ENCODE peak calls at places on chromosomes 4 and X, in four cellular contexts. F is IMR-90, K is tibial artery, D is A549. U is an unnamed sample. For H3K4me1, the result is how much of the 10 kb centered on the place peaks cover.

GRCh38 chr4:152537881-152538280 is 2.0 kb upstream of the FBXW7 start:
- DNase-seq in K (no peak), D (no peak), F (no peak), U (no peak)

GRCh38 chr4:7902101-7902553 is 37.5 kb downstream of the AFAP1 start:
- DNase-seq in D (no peak), F (no peak), K (no peak), U (no peak)

GRCh38 chr4:150794706-150795105 is 212.8 kb downstream of the MAB21L2 start:
- DNase-seq in K (no peak), F (peak), D (no peak), U (no peak)

GRCh38 chr4:157824006-157824405 is 348.8 kb downstream of the GASK1B start:
- DNase-seq in D (no peak), F (no peak), K (no peak), U (no peak)

GRCh38 chrX:153643431-153644351 is 3.3 kb upstream of the DUSP9 start:
- DNase-seq in K (no peak), F (no peak), D (peak), U (no peak)

GRCh38 chrX:23908219-23909003 is 605 bp downstream of the CXorf58 start:
- DNase-seq in F (no peak), D (no peak), K (no peak), U (no peak)

GRCh38 chrX:118495958-118496762 is 545 bp downstream of the DOCK11 start:
- DNase-seq in F (no peak), D (peak), K (peak), U (no peak)

GRCh38 chrX:22652596-22652995 is 347.2 kb upstream of the DDX53 start:
- DNase-seq in F (peak), K (no peak), D (peak), U (no peak)

GRCh38 chr4:77036206-77036605 is 39.6 kb downstream of the CCNI start:
- DNase-seq in K (no peak), D (no peak), F (peak), U (no peak)

GRCh38 chr4:97576955-97577354 is 566.3 kb downstream of the STPG2 start:
- DNase-seq in F (no peak), D (no peak), K (no peak), U (no peak)

GRCh38 chrX:31871989-31872388 is 800.1 kb upstream of the FTHL17 start:
- DNase-seq in F (no peak), D (no peak), K (no peak), U (no peak)

GRCh38 chrX:35340451-35340850 is 397.9 kb downstream of the FAM47B start:
- DNase-seq in K (no peak), D (no peak), F (no peak), U (no peak)

GRCh38 chr4:160514126-160514525 is 1411.2 kb downstream of the RAPGEF2 start:
- DNase-seq in F (no peak), K (no peak), D (no peak), U (no peak)

GRCh38 chr4:8607603-8608481 is 15.3 kb downstream of the CPZ start:
- DNase-seq in K (no peak), D (no peak), F (no peak), U (no peak)

GRCh38 chr4:61204353-61204752 is 4.2 kb downstream of the ADGRL3 start:
- DNase-seq in F (peak), K (no peak), D (no peak), U (no peak)

GRCh38 chr4:188396037-188396436 is 256.8 kb downstream of the TRIML1 start:
- DNase-seq in D (no peak), F (peak), K (no peak), U (no peak)

GRCh38 chr4:178165251-178165650 is 723.0 kb upstream of the AGA start:
- DNase-seq in F (no peak), K (no peak), D (peak), U (no peak)

GRCh38 chr4:90099795-90100194 is 27.4 kb upstream of the CCSER1 start:
- DNase-seq in D (no peak), K (no peak), F (no peak), U (no peak)

GRCh38 chr4:143921160-143921559 is 15.8 kb upstream of the GYPE start:
- DNase-seq in K (no peak), F (no peak), D (no peak), U (no peak)

GRCh38 chr4:26360273-26360672 is 39.5 kb downstream of the RBPJ start:
- DNase-seq in K (no peak), D (no peak), F (no peak), U (no peak)

GRCh38 chr4:150080335-150080734 is 2.1 kb downstream of the DCLK2 start:
- DNase-seq in F (peak), K (no peak), D (no peak), U (no peak)

GRCh38 chr4:59102311-59102710 is 1992.1 kb upstream of the IGFBP7 start:
- DNase-seq in K (no peak), F (no peak), D (no peak), U (no peak)

GRCh38 chrX:116526010-116526409 is 63.2 kb upstream of the CT83 start:
- DNase-seq in F (no peak), D (no peak), K (no peak), U (no peak)

GRCh38 chrX:48540015-48540350 is 469 bp downstream of the TBC1D25 start:
- DNase-seq in D (no peak), F (peak), K (no peak), U (no peak)

DNA sequence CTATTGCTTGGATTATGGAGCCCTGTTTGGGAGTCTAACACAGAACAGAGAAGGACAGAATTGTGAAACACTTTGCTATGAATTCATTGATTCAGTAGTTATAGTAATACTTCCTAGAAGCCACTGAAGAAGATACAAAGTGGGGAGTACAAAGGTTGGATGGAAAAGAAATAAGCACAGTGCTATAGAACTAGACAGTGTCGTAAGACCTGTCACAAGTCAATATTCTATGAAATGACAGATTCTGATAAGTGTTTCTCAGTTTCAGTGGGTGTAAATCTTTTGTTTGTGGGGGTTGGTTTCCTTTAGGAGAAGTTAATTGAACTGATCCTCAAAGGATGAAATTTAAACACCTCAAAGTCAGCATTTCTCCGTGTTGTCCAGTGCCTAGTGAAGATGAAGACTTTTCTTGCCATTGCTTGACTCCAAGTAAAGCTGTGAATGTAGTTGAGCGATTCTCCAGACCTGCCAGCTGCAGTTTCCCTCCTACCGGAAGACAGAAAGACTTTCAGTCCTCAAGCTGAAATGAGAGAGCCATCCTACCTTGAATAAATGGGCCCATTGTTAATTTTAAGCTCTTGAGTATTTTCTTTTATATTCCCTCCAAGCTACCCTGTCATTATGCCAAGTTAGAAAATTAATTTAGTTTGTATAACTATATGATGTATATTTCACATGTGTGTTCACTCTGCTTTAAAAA is 7.9 kb downstream of the PDLIM5 start:
- DNase-seq in K (no peak), D (no peak), F (no peak), U (no peak)
- H3K4me1 ChIP-seq in K (half or more), D (half or more), F (under half), U (half or more)

DNA sequence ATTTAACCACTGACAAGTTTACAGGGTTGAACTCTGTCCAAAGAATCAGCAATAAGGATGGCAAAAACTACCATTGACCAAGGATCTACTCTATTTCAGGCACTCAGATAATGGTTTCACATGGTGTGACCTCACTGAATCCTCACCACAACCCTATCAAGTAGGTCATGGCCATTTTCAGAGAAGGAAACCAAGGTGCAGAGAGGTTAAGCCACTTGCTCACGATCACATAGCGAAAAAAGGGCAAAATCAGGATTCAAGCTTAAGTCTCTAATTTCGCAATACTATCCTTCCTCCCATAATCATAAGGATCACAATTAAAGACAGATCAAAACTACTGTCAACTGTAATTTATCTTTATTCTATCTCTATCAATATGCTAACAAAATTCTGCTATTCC is 191.0 kb upstream of the AFF2 start:
- DNase-seq in F (no peak), K (no peak), D (no peak), U (no peak)
- H3K4me3 ChIP-seq in F (no peak), K (no peak), D (no peak), U (no peak)

DNA sequence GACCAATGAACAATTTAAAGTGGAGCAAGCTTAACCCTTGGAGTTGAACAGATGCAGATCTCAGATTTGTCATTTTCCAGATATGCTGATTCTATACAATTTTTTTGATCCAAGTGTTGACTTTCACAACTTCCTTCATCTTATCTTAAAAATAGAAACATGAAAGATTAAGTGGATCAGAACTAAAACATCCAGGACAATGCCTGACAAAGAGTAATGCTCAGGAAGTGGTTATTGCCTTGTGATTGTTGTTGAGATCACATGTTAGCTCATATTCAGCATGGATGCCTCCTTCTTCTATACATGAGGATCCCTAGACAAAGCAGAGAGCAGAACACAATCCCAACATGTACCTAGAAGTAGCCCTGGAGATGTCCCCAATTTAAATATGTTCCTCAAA is 160.9 kb downstream of the PPARGC1A start:
- DNase-seq in F (no peak), K (no peak), D (no peak), U (no peak)
- H3K27ac ChIP-seq in F (no peak), K (no peak), D (no peak), U (no peak)

GRCh38 chr4:48774760-48775398 is 5.2 kb downstream of the FRYL start:
- DNase-seq in F (no peak), D (no peak), K (no peak), U (no peak)
- H3K4me1 ChIP-seq in F (under half), D (under half), K (half or more), U (under half)

GRCh38 chrX:3699841-3700381 is 13.5 kb downstream of the PRKX start:
- DNase-seq in K (no peak), F (no peak), D (no peak), U (no peak)
- H3K4me3 ChIP-seq in K (peak), F (peak), D (no peak), U (peak)

DNA sequence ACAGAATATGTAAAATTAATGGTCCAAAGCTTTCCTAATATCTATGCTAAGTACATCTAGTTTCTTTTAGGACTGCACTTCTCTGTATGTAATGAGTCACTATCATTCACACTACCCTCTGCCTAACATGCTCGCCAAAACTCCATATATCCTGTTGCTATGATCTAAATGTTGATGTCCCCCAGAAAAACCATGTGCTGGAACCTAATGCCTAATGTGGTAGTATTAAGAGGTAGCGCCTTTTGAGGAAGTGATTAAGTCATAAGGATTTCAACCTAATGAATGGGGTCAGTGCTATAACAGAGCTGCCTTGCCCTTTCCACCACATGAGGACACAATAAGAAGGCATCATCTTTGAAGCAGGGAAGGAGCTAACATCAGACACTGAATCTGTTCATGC is 34.9 kb upstream of the NFKB1 start:
- DNase-seq in K (no peak), D (no peak), F (peak), U (no peak)
- H3K27ac ChIP-seq in K (no peak), D (no peak), F (no peak), U (no peak)

GRCh38 chr4:53015681-53016080 is 153.6 kb downstream of the RASL11B start:
- DNase-seq in K (peak), D (peak), F (peak), U (no peak)
- H3K4me1 ChIP-seq in K (under half), D (under half), F (under half), U (under half)